ENCODE peak calls at places on chromosomes 2 and 18, in six cellular contexts. W, V, T, B, C and D are unnamed samples.

GRCh38 chr2:3470166-3470651 is 49.1 kb downstream of the ADI1 start:
- DNase-seq in W (peak; percentile 86), V (no peak), T (peak; percentile 41), B (no peak), C (peak; percentile 90), D (no peak)

GRCh38 chr2:20992201-20992711 is 51.6 kb downstream of the APOB start:
- DNase-seq in W (peak; percentile 17), V (no peak), T (no peak), B (no peak), C (peak; percentile 9), D (no peak)

GRCh38 chr2:61504949-61505348 is 33.2 kb downstream of the XPO1 start:
- DNase-seq in W (no peak), V (no peak), T (no peak), B (no peak), C (no peak), D (no peak)

GRCh38 chr2:123095219-123095618 is 929.9 kb upstream of the CNTNAP5 start:
- DNase-seq in W (no peak), V (no peak), T (no peak), B (no peak), C (no peak), D (no peak)

GRCh38 chr18:35435420-35435819 is 58.3 kb upstream of the ZNF396 start:
- DNase-seq in W (no peak), V (no peak), T (no peak), B (no peak), C (no peak), D (no peak)

GRCh38 chr2:224085246-224085645 is 46.2 kb upstream of the SERPINE2 start:
- DNase-seq in W (no peak), V (no peak), T (no peak), B (no peak), C (peak; percentile 69), D (no peak)

GRCh38 chr2:239035361-239035814 is 187.5 kb downstream of the TWIST2 start:
- DNase-seq in W (no peak), V (peak; percentile 42), T (no peak), B (peak; percentile 76), C (no peak), D (peak; percentile 67)

GRCh38 chr2:217402622-217403383 is 542.9 kb upstream of the TNP1 start:
- DNase-seq in W (peak; percentile 68), V (no peak), T (no peak), B (no peak), C (no peak), D (no peak)

GRCh38 chr2:200869014-200869413 is 4.6 kb upstream of the CLK1 start:
- DNase-seq in W (no peak), V (no peak), T (no peak), B (no peak), C (no peak), D (no peak)

GRCh38 chr18:10072659-10073309 is 159.0 kb downstream of the VAPA start:
- DNase-seq in W (no peak), V (no peak), T (peak; percentile 76), B (no peak), C (peak; percentile 84), D (no peak)

GRCh38 chr2:181891966-181892794 is 650 bp downstream of the ITPRID2 start:
- DNase-seq in W (peak; percentile 63), V (peak; percentile 28), T (no peak), B (peak; percentile 85), C (peak; percentile 54), D (peak; percentile 63)

GRCh38 chr18:32552421-32553030 is 81.8 kb upstream of the GAREM1 start:
- DNase-seq in W (peak; percentile 76), V (peak; percentile 23), T (peak; percentile 31), B (peak; percentile 33), C (peak; percentile 64), D (no peak)

GRCh38 chr2:94987074-94988020 is 38.2 kb upstream of the MAL start:
- DNase-seq in W (no peak), V (no peak), T (no peak), B (no peak), C (no peak), D (no peak)

GRCh38 chr2:3641841-3642421 is 16.1 kb upstream of the ALLC start:
- DNase-seq in W (no peak), V (no peak), T (no peak), B (no peak), C (no peak), D (no peak)

GRCh38 chr2:186339716-186340115 is 146.3 kb upstream of the ZC3H15 start:
- DNase-seq in W (no peak), V (no peak), T (no peak), B (no peak), C (peak; percentile 22), D (no peak)

GRCh38 chr2:69436594-69436936 is 670 bp downstream of the NFU1 start:
- DNase-seq in W (peak; percentile 8), V (no peak), T (no peak), B (no peak), C (no peak), D (no peak)

GRCh38 chr2:229905601-229906000 is 16.2 kb downstream of the TRIP12 start:
- DNase-seq in W (no peak), V (no peak), T (no peak), B (no peak), C (no peak), D (no peak)

GRCh38 chr2:229910147-229910831 is 11.5 kb downstream of the TRIP12 start:
- DNase-seq in W (no peak), V (no peak), T (no peak), B (no peak), C (no peak), D (no peak)

GRCh38 chr2:229914182-229914581 is 7.6 kb downstream of the TRIP12 start:
- DNase-seq in W (no peak), V (no peak), T (no peak), B (no peak), C (peak; percentile 37), D (no peak)

GRCh38 chr2:229909090-229909489 is 12.7 kb downstream of the TRIP12 start:
- DNase-seq in W (no peak), V (no peak), T (no peak), B (no peak), C (no peak), D (no peak)

DNA sequence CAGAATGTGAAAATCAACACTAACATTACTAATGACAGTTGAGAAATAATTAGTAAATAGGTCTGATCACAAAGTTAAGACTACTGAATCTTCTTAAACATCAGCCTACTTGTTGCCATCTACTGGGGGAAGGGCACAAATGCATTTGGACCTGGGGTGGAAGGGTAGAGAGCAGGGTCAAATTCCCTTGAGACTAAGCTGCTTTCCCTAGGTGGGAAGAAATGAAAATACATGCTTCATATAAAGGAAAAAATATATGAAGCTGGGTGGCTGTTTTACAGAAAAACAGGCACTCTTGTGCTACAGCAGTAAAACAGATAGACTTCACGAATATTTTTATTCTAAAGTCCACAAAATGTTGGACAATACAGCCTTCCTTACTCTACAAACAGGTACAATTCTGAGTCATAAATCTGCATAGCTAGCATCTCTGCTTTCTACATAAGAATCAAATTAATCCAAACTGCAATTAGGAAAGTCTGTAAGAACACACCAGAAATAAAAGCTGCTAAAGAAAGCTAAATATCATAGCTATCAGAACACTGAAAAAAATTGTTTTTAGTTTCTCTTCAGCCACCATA is 10.9 kb downstream of the TRIP12 start:
- DNase-seq in W (no peak), V (no peak), T (no peak), B (no peak), C (no peak), D (no peak)
- TF ChIP-seq CTCF in W (peak; percentile 8), V (peak; percentile 46), T (no peak), B (no peak), C (peak; percentile 25), D (no peak)

GRCh38 chr18:6406075-6406909 is 8.4 kb downstream of the L3MBTL4 start:
- DNase-seq in W (no peak), V (no peak), T (no peak), B (no peak), C (peak; percentile 54), D (no peak)

GRCh38 chr18:6397931-6398566 is 16.7 kb downstream of the L3MBTL4 start:
- DNase-seq in W (no peak), V (no peak), T (no peak), B (no peak), C (no peak), D (no peak)

GRCh38 chr18:6405237-6406074 is 9.3 kb downstream of the L3MBTL4 start:
- DNase-seq in W (peak; percentile 21), V (no peak), T (no peak), B (no peak), C (peak; percentile 3), D (no peak)

GRCh38 chr18:6404834-6405233 is 9.9 kb downstream of the L3MBTL4 start:
- DNase-seq in W (no peak), V (no peak), T (no peak), B (no peak), C (no peak), D (no peak)

DNA sequence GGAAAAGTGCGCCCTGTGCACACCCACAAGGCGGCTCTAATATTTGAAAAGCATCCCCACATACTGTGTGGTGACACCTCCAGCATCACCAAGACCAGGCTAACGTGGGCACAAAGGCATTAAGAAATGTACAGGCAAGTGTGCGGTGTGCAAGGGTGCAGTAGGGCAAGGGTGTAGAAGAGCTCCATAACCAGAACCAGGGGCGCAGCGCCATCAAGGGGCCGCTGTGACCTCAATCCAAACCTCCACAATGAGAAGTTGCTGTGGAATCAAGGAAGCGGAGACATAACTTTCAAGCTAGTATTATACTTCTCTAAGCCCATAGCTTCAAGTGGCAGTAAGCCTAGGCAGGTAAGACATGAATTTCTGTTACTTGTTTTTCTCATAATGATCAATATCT is 13.0 kb downstream of the L3MBTL4 start:
- DNase-seq in W (no peak), V (no peak), T (no peak), B (no peak), C (no peak), D (no peak)
- TF ChIP-seq CTCF in W (no peak), V (peak; percentile 58), T (peak; percentile 2), B (no peak), C (no peak), D (no peak)

DNA sequence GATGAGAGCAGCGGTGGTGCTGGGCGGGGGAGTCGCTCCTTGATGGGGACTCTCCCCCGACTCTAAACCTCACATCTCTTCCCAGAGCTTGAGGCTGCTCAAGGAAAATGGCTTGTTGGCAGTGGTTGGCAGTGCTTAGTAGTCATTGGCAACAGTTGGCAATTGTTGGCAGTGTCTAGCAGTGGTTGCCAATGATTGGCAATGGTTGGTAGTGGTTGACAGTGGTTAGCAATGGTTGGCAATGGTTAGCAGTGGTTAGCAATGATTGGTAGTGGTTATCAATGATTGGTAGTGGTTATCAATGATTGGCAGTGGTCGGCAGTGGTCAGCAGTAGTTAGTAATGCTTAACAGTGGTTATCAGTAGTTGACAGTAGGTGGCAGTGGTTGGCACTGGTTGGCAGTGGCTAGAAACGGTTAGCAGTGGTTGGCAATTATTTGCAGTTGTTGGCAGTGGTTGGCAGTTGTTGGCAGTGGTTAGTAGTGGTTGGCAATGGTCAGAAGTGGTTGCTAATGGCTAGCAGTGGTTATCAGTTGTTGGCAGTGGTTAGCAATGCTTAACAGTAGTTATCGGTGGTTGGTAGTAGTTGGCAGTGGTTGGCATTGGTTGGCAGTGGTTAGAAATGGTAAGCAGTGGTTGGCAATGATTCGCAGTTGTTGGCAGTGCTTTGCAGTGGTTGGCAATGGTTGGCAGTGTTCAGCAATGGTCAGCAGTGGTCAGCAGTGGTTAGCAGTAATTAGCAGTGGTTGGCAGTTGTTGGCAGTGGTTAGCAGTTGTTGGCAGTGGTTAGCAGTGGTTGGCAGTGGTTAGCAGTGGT is 85.4 kb upstream of the OTOS start:
- DNase-seq in W (no peak), V (peak; percentile 3), T (no peak), B (no peak), C (no peak), D (no peak)
- TF ChIP-seq CTCF in W (no peak), V (no peak), T (peak; percentile 11), B (no peak), C (no peak), D (no peak)

DNA sequence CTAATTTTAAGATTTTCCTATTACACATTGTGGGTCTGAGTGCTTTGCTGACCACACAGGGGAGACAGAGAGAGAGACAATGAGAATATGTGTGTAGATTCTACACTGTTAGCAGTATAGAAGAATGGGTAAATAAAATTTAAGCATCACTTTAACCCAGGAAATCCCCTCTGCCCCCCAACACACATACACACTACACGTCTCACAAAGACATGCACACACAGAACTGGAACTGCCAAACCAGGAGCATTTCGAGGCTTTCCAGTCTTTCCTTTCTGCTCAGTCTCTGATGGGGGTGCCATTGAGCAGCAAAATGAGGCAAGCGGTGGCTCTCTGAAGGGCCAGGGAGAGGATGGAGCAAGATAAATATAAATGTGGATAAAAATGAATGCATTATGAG is 2.5 kb downstream of the MERTK start:
- DNase-seq in W (no peak), V (no peak), T (no peak), B (no peak), C (no peak), D (no peak)
- TF ChIP-seq CTCF in W (peak; percentile 29), V (peak; percentile 32), T (peak; percentile 39), B (peak; percentile 16), C (peak; percentile 23), D (no peak)